ENCODE peak calls at places on chromosomes 5 and 9, in ten cellular contexts. A is RWPE1; E is HepG2; T is CD8-positive, alpha-beta T cell; D is choroid plexus epithelial cell; C is CD4-positive, alpha-beta T cell; L is neural crest cell; U is fibroblast of lung; V is GM06990; Q is fibroblast of the aortic adventitia. F is an unnamed sample.
A peak's percentile ranks its signal among the peaks of the same experiment; 100 is the strongest.

GRCh38 chr5:129459485-129460120 is 495 bp upstream of the ADAMTS19 start:
- DNase-seq in A (no peak), E (no peak), T (no peak), D (peak; percentile 39), C (no peak), L (peak; percentile 30), U (peak; percentile 64), V (peak; percentile 9), Q (peak; percentile 3), F (peak; percentile 0)

GRCh38 chr5:168327451-168327850 is 36.0 kb downstream of the WWC1 start:
- DNase-seq in A (no peak), E (no peak), T (no peak), D (no peak), C (no peak), L (no peak), U (no peak), V (no peak), Q (no peak), F (no peak)

GRCh38 chr5:177131019-177131320 is 2.6 kb upstream of the NSD1 start:
- DNase-seq in A (no peak), E (no peak), T (no peak), D (no peak), C (no peak), L (no peak), U (no peak), V (no peak), Q (no peak), F (no peak)

GRCh38 chr5:129724222-129724621 is 23.7 kb upstream of the MINAR2 start:
- DNase-seq in A (no peak), E (no peak), T (no peak), D (no peak), C (no peak), L (no peak), U (no peak), V (no peak), Q (no peak), F (no peak)

GRCh38 chr5:140671472-140672210 is 1.7 kb downstream of the DND1 start:
- DNase-seq in A (no peak), E (no peak), T (no peak), D (no peak), C (no peak), L (no peak), U (no peak), V (no peak), Q (no peak), F (no peak)

GRCh38 chr9:36191290-36191645 is 547 bp downstream of the CLTA start:
- DNase-seq in A (peak; percentile 23), E (no peak), T (peak; percentile 45), D (peak; percentile 41), C (peak; percentile 35), L (peak; percentile 11), U (no peak), V (no peak), Q (peak; percentile 28), F (peak; percentile 40)

GRCh38 chr9:93634311-93635185 is 58.2 kb downstream of the PHF2 start:
- DNase-seq in A (no peak), E (no peak), T (no peak), D (no peak), C (no peak), L (no peak), U (no peak), V (no peak), Q (no peak), F (no peak)

GRCh38 chr5:72018158-72018803 is 89.0 kb upstream of the MAP1B start:
- DNase-seq in A (peak; percentile 45), E (peak; percentile 39), T (peak; percentile 56), D (peak; percentile 78), C (peak; percentile 33), L (peak; percentile 65), U (peak; percentile 40), V (no peak), Q (peak; percentile 32), F (peak; percentile 27)

GRCh38 chr5:158277276-158277675 is 418.3 kb upstream of the CLINT1 start:
- DNase-seq in A (no peak), E (no peak), T (no peak), D (no peak), C (no peak), L (no peak), U (no peak), V (no peak), Q (peak; percentile 2), F (no peak)

GRCh38 chr5:22908129-22908528 is 55.0 kb upstream of the CDH12 start:
- DNase-seq in A (peak; percentile 26), E (no peak), T (no peak), D (peak; percentile 79), C (no peak), L (no peak), U (no peak), V (no peak), Q (no peak), F (no peak)

GRCh38 chr5:153900703-153901395 is 137.9 kb downstream of the FAM114A2 start:
- DNase-seq in A (peak; percentile 85), E (no peak), T (no peak), D (peak; percentile 57), C (no peak), L (no peak), U (peak; percentile 89), V (no peak), Q (peak; percentile 75), F (peak; percentile 98)

GRCh38 chr5:9094582-9094981 is 451.3 kb downstream of the SEMA5A start:
- DNase-seq in A (no peak), E (no peak), T (no peak), D (peak; percentile 57), C (no peak), L (no peak), U (peak; percentile 39), V (no peak), Q (peak; percentile 54), F (peak; percentile 84)

GRCh38 chr5:127280494-127281220 is 9.9 kb upstream of the MEGF10 start:
- DNase-seq in A (no peak), E (no peak), T (no peak), D (peak; percentile 28), C (no peak), L (peak; percentile 16), U (no peak), V (no peak), Q (no peak), F (no peak)
- TF ChIP-seq CTCF in A (no peak), E (no peak), T (no peak), D (peak; percentile 39), C (no peak), L (no peak), U (peak; percentile 8), V (no peak), Q (no peak), F (no peak)

GRCh38 chr5:60161340-60161934 is 267.9 kb upstream of the PDE4D start:
- DNase-seq in A (peak; percentile 36), E (peak; percentile 3), T (no peak), D (peak; percentile 76), C (no peak), L (no peak), U (peak; percentile 39), V (peak; percentile 9), Q (peak; percentile 27), F (peak; percentile 37)
- TF ChIP-seq CTCF in A (peak; percentile 56), E (peak; percentile 60), T (no peak), D (peak; percentile 66), C (no peak), L (peak; percentile 70), U (peak; percentile 60), V (peak; percentile 57), Q (peak; percentile 59), F (peak; percentile 77)

GRCh38 chr9:134052491-134052890 is 15.3 kb downstream of the BRD3 start:
- DNase-seq in A (no peak), E (no peak), T (no peak), D (no peak), C (no peak), L (no peak), U (no peak), V (no peak), Q (no peak), F (no peak)

GRCh38 chr9:134051319-134051718 is 16.5 kb downstream of the BRD3 start:
- DNase-seq in A (no peak), E (no peak), T (no peak), D (no peak), C (no peak), L (no peak), U (no peak), V (no peak), Q (no peak), F (no peak)

GRCh38 chr9:134053401-134053871 is 14.4 kb downstream of the BRD3 start:
- DNase-seq in A (no peak), E (no peak), T (no peak), D (no peak), C (no peak), L (no peak), U (no peak), V (no peak), Q (no peak), F (no peak)

GRCh38 chr9:134053941-134054761 is 13.7 kb downstream of the BRD3 start:
- DNase-seq in A (no peak), E (no peak), T (no peak), D (no peak), C (no peak), L (no peak), U (no peak), V (no peak), Q (no peak), F (no peak)

DNA sequence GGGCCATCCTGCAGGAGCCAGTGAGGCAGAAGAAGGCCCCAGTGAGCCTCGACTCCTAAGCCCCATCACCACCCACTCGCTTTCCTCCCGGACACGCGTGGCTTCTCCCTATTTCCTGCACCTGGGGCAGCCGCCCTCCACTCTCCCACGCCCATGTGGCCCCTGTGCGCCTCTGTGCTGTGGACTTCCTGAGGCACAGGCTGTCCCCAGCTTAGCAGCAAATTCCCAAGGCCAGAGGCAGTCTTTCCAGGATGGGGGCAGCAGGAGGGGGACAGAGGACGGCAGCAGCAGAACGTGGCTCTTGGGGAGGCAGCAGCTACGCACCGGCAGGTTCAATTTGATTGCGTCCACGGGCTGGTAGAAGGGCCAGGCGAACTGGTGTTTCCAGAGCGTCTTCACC is 14.9 kb downstream of the BRD3 start:
- DNase-seq in A (no peak), E (no peak), T (no peak), D (no peak), C (no peak), L (no peak), U (no peak), V (no peak), Q (no peak), F (no peak)
- TF ChIP-seq CTCF in A (no peak), E (no peak), T (no peak), D (no peak), C (no peak), L (no peak), U (no peak), V (no peak), Q (no peak), F (no peak)

GRCh38 chr9:4224181-4224580 is 75.7 kb downstream of the GLIS3 start:
- DNase-seq in A (no peak), E (no peak), T (no peak), D (no peak), C (no peak), L (no peak), U (no peak), V (no peak), Q (no peak), F (no peak)
- TF ChIP-seq CTCF in A (no peak), E (no peak), T (no peak), D (no peak), C (no peak), L (no peak), U (no peak), V (no peak), Q (no peak), F (no peak)

GRCh38 chr9:116276651-116277121 is 123.1 kb downstream of the PAPPA start:
- DNase-seq in A (no peak), E (no peak), T (no peak), D (peak; percentile 51), C (no peak), L (no peak), U (peak; percentile 35), V (no peak), Q (no peak), F (no peak)
- TF ChIP-seq CTCF in A (no peak), E (no peak), T (no peak), D (no peak), C (no peak), L (no peak), U (no peak), V (no peak), Q (no peak), F (no peak)

F was measured in AG10803.